ENCODE peak calls at places on chromosome 9, in eight cellular contexts. R is upper lobe of right lung; Y is gastrocnemius medialis; P is GM12865; H is NCI-H2107; T is CD8-positive, alpha-beta T cell; M is Kasumi-1; Q is adrenal gland. Z is an unnamed sample.

GRCh38 chr9:106916491-106917235 is 53.7 kb downstream of the ZNF462 start:
- DNase-seq in R (no peak), P (no peak), T (no peak), Q (peak), H (no peak), Y (no peak), M (no peak), Z (no peak)

GRCh38 chr9:138003485-138004190 is 126.1 kb downstream of the CACNA1B start:
- DNase-seq in H (no peak), M (no peak), Y (no peak), Q (no peak), T (no peak), P (no peak), R (no peak), Z (no peak)

GRCh38 chr9:127241354-127241753 is 23.2 kb upstream of the GARNL3 start:
- DNase-seq in Q (no peak), R (no peak), H (no peak), Y (no peak), P (no peak), T (no peak), M (no peak), Z (no peak)

GRCh38 chr9:4674783-4675182 is 4.6 kb upstream of the CDC37L1 start:
- DNase-seq in Q (peak), H (no peak), T (no peak), M (no peak), R (no peak), Y (no peak), P (no peak), Z (no peak)

GRCh38 chr9:20304001-20304400 is 318.3 kb downstream of the MLLT3 start:
- DNase-seq in T (no peak), H (no peak), Y (no peak), R (no peak), P (no peak), M (no peak), Q (no peak), Z (no peak)

GRCh38 chr9:129026442-129027223 is 1.5 kb downstream of the SH3GLB2 start:
- DNase-seq in T (no peak), H (no peak), M (no peak), Q (no peak), P (no peak), Y (no peak), R (no peak), Z (no peak)

GRCh38 chr9:72154468-72155281 is 5.4 kb downstream of the GDA start:
- DNase-seq in M (no peak), H (no peak), P (peak), T (no peak), Y (no peak), Q (no peak), R (no peak), Z (no peak)

GRCh38 chr9:108889649-108890067 is 27.6 kb downstream of the ACTL7A start:
- DNase-seq in Q (no peak), H (no peak), R (no peak), T (no peak), M (peak), Y (no peak), P (no peak), Z (no peak)